ENCODE peak calls at places on chromosomes 11 and 22, in ten cellular contexts. One of them, this sample, is unnamed.

GRCh38 chr11:19919050-19919561 is 206.5 kb downstream of the NAV2 start:
- DNase-seq in NCI-H460: no peak
- DNase-seq in HFFc6: peak
- DNase-seq in stimulated activated CD8-positive, alpha-beta memory T cell treated with anti-CD3 and anti-CD28 coated beads, Interleukin-15, amount 100 ng/mL, for 24 hours: no peak
- DNase-seq in NCI-H2029: peak
- DNase-seq in stimulated activated naive CD4-positive, alpha-beta T cell treated with Interleukin-2 at 50 U/mL for 16 hours: no peak
- DNase-seq in brain microvascular endothelial cell: peak
- DNase-seq in activated CD8-positive, alpha-beta memory T cell treated with anti-CD3 and anti-CD28 coated beads for 48 hours: no peak
- DNase-seq in mammary epithelial cell: peak
- DNase-seq in amniotic stem cell: peak
- DNase-seq in this sample: peak

GRCh38 chr22:49934891-49935557 is 16.6 kb downstream of the CRELD2 start:
- DNase-seq in amniotic stem cell: no peak
- DNase-seq in NCI-H460: peak
- DNase-seq in brain microvascular endothelial cell: no peak
- DNase-seq in HFFc6: no peak
- DNase-seq in stimulated activated CD8-positive, alpha-beta memory T cell treated with anti-CD3 and anti-CD28 coated beads, Interleukin-15, amount 100 ng/mL, for 24 hours: peak
- DNase-seq in NCI-H2029: no peak
- DNase-seq in activated CD8-positive, alpha-beta memory T cell treated with anti-CD3 and anti-CD28 coated beads for 48 hours: peak
- DNase-seq in stimulated activated naive CD4-positive, alpha-beta T cell treated with Interleukin-2 at 50 U/mL for 16 hours: peak
- DNase-seq in mammary epithelial cell: no peak
- DNase-seq in this sample: no peak

GRCh38 chr11:121416909-121417567 is 35.1 kb upstream of the SORL1 start:
- DNase-seq in NCI-H460: no peak
- DNase-seq in NCI-H2029: no peak
- DNase-seq in HFFc6: peak
- DNase-seq in activated CD8-positive, alpha-beta memory T cell treated with anti-CD3 and anti-CD28 coated beads for 48 hours: no peak
- DNase-seq in mammary epithelial cell: peak
- DNase-seq in stimulated activated CD8-positive, alpha-beta memory T cell treated with anti-CD3 and anti-CD28 coated beads, Interleukin-15, amount 100 ng/mL, for 24 hours: no peak
- DNase-seq in amniotic stem cell: no peak
- DNase-seq in stimulated activated naive CD4-positive, alpha-beta T cell treated with Interleukin-2 at 50 U/mL for 16 hours: peak
- DNase-seq in brain microvascular endothelial cell: peak
- DNase-seq in this sample: no peak

GRCh38 chr11:297666-298405 is 1.5 kb downstream of the IFITM5 start:
- DNase-seq in activated CD8-positive, alpha-beta memory T cell treated with anti-CD3 and anti-CD28 coated beads for 48 hours: no peak
- DNase-seq in mammary epithelial cell: no peak
- DNase-seq in amniotic stem cell: no peak
- DNase-seq in stimulated activated naive CD4-positive, alpha-beta T cell treated with Interleukin-2 at 50 U/mL for 16 hours: peak
- DNase-seq in stimulated activated CD8-positive, alpha-beta memory T cell treated with anti-CD3 and anti-CD28 coated beads, Interleukin-15, amount 100 ng/mL, for 24 hours: no peak
- DNase-seq in HFFc6: no peak
- DNase-seq in NCI-H460: no peak
- DNase-seq in NCI-H2029: no peak
- DNase-seq in brain microvascular endothelial cell: no peak
- DNase-seq in this sample: no peak

GRCh38 chr22:34917239-34917638 is 148.7 kb upstream of the ISX start:
- DNase-seq in stimulated activated CD8-positive, alpha-beta memory T cell treated with anti-CD3 and anti-CD28 coated beads, Interleukin-15, amount 100 ng/mL, for 24 hours: no peak
- DNase-seq in mammary epithelial cell: no peak
- DNase-seq in activated CD8-positive, alpha-beta memory T cell treated with anti-CD3 and anti-CD28 coated beads for 48 hours: no peak
- DNase-seq in NCI-H460: no peak
- DNase-seq in HFFc6: no peak
- DNase-seq in amniotic stem cell: no peak
- DNase-seq in stimulated activated naive CD4-positive, alpha-beta T cell treated with Interleukin-2 at 50 U/mL for 16 hours: no peak
- DNase-seq in NCI-H2029: no peak
- DNase-seq in brain microvascular endothelial cell: no peak
- DNase-seq in this sample: no peak

GRCh38 chr11:111148953-111149352 is 96.6 kb upstream of the POU2AF2 start:
- DNase-seq in NCI-H2029: no peak
- DNase-seq in mammary epithelial cell: no peak
- DNase-seq in brain microvascular endothelial cell: no peak
- DNase-seq in HFFc6: no peak
- DNase-seq in stimulated activated CD8-positive, alpha-beta memory T cell treated with anti-CD3 and anti-CD28 coated beads, Interleukin-15, amount 100 ng/mL, for 24 hours: no peak
- DNase-seq in NCI-H460: no peak
- DNase-seq in activated CD8-positive, alpha-beta memory T cell treated with anti-CD3 and anti-CD28 coated beads for 48 hours: no peak
- DNase-seq in amniotic stem cell: no peak
- DNase-seq in stimulated activated naive CD4-positive, alpha-beta T cell treated with Interleukin-2 at 50 U/mL for 16 hours: no peak
- DNase-seq in this sample: no peak

GRCh38 chr11:120969993-120970392 is 53.9 kb upstream of the TBCEL start:
- DNase-seq in NCI-H460: no peak
- DNase-seq in stimulated activated CD8-positive, alpha-beta memory T cell treated with anti-CD3 and anti-CD28 coated beads, Interleukin-15, amount 100 ng/mL, for 24 hours: no peak
- DNase-seq in brain microvascular endothelial cell: peak
- DNase-seq in amniotic stem cell: no peak
- DNase-seq in HFFc6: no peak
- DNase-seq in activated CD8-positive, alpha-beta memory T cell treated with anti-CD3 and anti-CD28 coated beads for 48 hours: no peak
- DNase-seq in mammary epithelial cell: no peak
- DNase-seq in NCI-H2029: no peak
- DNase-seq in stimulated activated naive CD4-positive, alpha-beta T cell treated with Interleukin-2 at 50 U/mL for 16 hours: no peak
- DNase-seq in this sample: peak

GRCh38 chr11:131275580-131275979 is 94.8 kb upstream of the NTM start:
- DNase-seq in mammary epithelial cell: no peak
- DNase-seq in amniotic stem cell: no peak
- DNase-seq in HFFc6: no peak
- DNase-seq in stimulated activated CD8-positive, alpha-beta memory T cell treated with anti-CD3 and anti-CD28 coated beads, Interleukin-15, amount 100 ng/mL, for 24 hours: no peak
- DNase-seq in brain microvascular endothelial cell: no peak
- DNase-seq in stimulated activated naive CD4-positive, alpha-beta T cell treated with Interleukin-2 at 50 U/mL for 16 hours: no peak
- DNase-seq in activated CD8-positive, alpha-beta memory T cell treated with anti-CD3 and anti-CD28 coated beads for 48 hours: no peak
- DNase-seq in NCI-H460: no peak
- DNase-seq in NCI-H2029: no peak
- DNase-seq in this sample: no peak

GRCh38 chr11:117511483-117511934 is 183.9 kb downstream of the CEP164 start:
- DNase-seq in activated CD8-positive, alpha-beta memory T cell treated with anti-CD3 and anti-CD28 coated beads for 48 hours: no peak
- DNase-seq in stimulated activated naive CD4-positive, alpha-beta T cell treated with Interleukin-2 at 50 U/mL for 16 hours: no peak
- DNase-seq in amniotic stem cell: no peak
- DNase-seq in brain microvascular endothelial cell: no peak
- DNase-seq in HFFc6: no peak
- DNase-seq in mammary epithelial cell: no peak
- DNase-seq in NCI-H2029: no peak
- DNase-seq in NCI-H460: no peak
- DNase-seq in stimulated activated CD8-positive, alpha-beta memory T cell treated with anti-CD3 and anti-CD28 coated beads, Interleukin-15, amount 100 ng/mL, for 24 hours: no peak
- DNase-seq in this sample: no peak

GRCh38 chr11:128521697-128522062 is 65.7 kb downstream of the ETS1 start:
- DNase-seq in NCI-H2029: no peak
- DNase-seq in HFFc6: no peak
- DNase-seq in brain microvascular endothelial cell: no peak
- DNase-seq in activated CD8-positive, alpha-beta memory T cell treated with anti-CD3 and anti-CD28 coated beads for 48 hours: no peak
- DNase-seq in amniotic stem cell: no peak
- DNase-seq in mammary epithelial cell: no peak
- DNase-seq in NCI-H460: no peak
- DNase-seq in stimulated activated CD8-positive, alpha-beta memory T cell treated with anti-CD3 and anti-CD28 coated beads, Interleukin-15, amount 100 ng/mL, for 24 hours: no peak
- DNase-seq in stimulated activated naive CD4-positive, alpha-beta T cell treated with Interleukin-2 at 50 U/mL for 16 hours: no peak
- DNase-seq in this sample: no peak

GRCh38 chr11:6544921-6545850 is 48.1 kb downstream of the DNHD1 start:
- DNase-seq in HFFc6: no peak
- DNase-seq in activated CD8-positive, alpha-beta memory T cell treated with anti-CD3 and anti-CD28 coated beads for 48 hours: no peak
- DNase-seq in stimulated activated naive CD4-positive, alpha-beta T cell treated with Interleukin-2 at 50 U/mL for 16 hours: no peak
- DNase-seq in brain microvascular endothelial cell: no peak
- DNase-seq in amniotic stem cell: no peak
- DNase-seq in NCI-H460: no peak
- DNase-seq in NCI-H2029: no peak
- DNase-seq in stimulated activated CD8-positive, alpha-beta memory T cell treated with anti-CD3 and anti-CD28 coated beads, Interleukin-15, amount 100 ng/mL, for 24 hours: no peak
- DNase-seq in mammary epithelial cell: no peak
- DNase-seq in this sample: no peak

GRCh38 chr22:39932918-39933649 is 27.1 kb upstream of the TMA7B start:
- DNase-seq in stimulated activated CD8-positive, alpha-beta memory T cell treated with anti-CD3 and anti-CD28 coated beads, Interleukin-15, amount 100 ng/mL, for 24 hours: no peak
- DNase-seq in mammary epithelial cell: no peak
- DNase-seq in HFFc6: peak
- DNase-seq in amniotic stem cell: no peak
- DNase-seq in stimulated activated naive CD4-positive, alpha-beta T cell treated with Interleukin-2 at 50 U/mL for 16 hours: peak
- DNase-seq in NCI-H2029: no peak
- DNase-seq in brain microvascular endothelial cell: no peak
- DNase-seq in activated CD8-positive, alpha-beta memory T cell treated with anti-CD3 and anti-CD28 coated beads for 48 hours: no peak
- DNase-seq in NCI-H460: peak
- DNase-seq in this sample: peak

GRCh38 chr22:24554316-24555159 is at the start of gene GUCD1:
- DNase-seq in HFFc6: peak
- DNase-seq in stimulated activated CD8-positive, alpha-beta memory T cell treated with anti-CD3 and anti-CD28 coated beads, Interleukin-15, amount 100 ng/mL, for 24 hours: no peak
- DNase-seq in brain microvascular endothelial cell: peak
- DNase-seq in stimulated activated naive CD4-positive, alpha-beta T cell treated with Interleukin-2 at 50 U/mL for 16 hours: no peak
- DNase-seq in NCI-H460: no peak
- DNase-seq in NCI-H2029: no peak
- DNase-seq in activated CD8-positive, alpha-beta memory T cell treated with anti-CD3 and anti-CD28 coated beads for 48 hours: peak
- DNase-seq in amniotic stem cell: no peak
- DNase-seq in mammary epithelial cell: peak
- DNase-seq in this sample: no peak

GRCh38 chr11:109547356-109548027 is 125.5 kb downstream of the C11orf87 start:
- DNase-seq in activated CD8-positive, alpha-beta memory T cell treated with anti-CD3 and anti-CD28 coated beads for 48 hours: no peak
- DNase-seq in mammary epithelial cell: peak
- DNase-seq in amniotic stem cell: no peak
- DNase-seq in NCI-H2029: no peak
- DNase-seq in stimulated activated CD8-positive, alpha-beta memory T cell treated with anti-CD3 and anti-CD28 coated beads, Interleukin-15, amount 100 ng/mL, for 24 hours: no peak
- DNase-seq in brain microvascular endothelial cell: peak
- DNase-seq in stimulated activated naive CD4-positive, alpha-beta T cell treated with Interleukin-2 at 50 U/mL for 16 hours: no peak
- DNase-seq in HFFc6: peak
- DNase-seq in NCI-H460: peak
- DNase-seq in this sample: no peak

GRCh38 chr11:122202951-122203456 is 87.0 kb upstream of the BLID start:
- DNase-seq in NCI-H2029: no peak
- DNase-seq in stimulated activated CD8-positive, alpha-beta memory T cell treated with anti-CD3 and anti-CD28 coated beads, Interleukin-15, amount 100 ng/mL, for 24 hours: peak
- DNase-seq in NCI-H460: peak
- DNase-seq in activated CD8-positive, alpha-beta memory T cell treated with anti-CD3 and anti-CD28 coated beads for 48 hours: peak
- DNase-seq in amniotic stem cell: no peak
- DNase-seq in brain microvascular endothelial cell: peak
- DNase-seq in mammary epithelial cell: peak
- DNase-seq in HFFc6: peak
- DNase-seq in stimulated activated naive CD4-positive, alpha-beta T cell treated with Interleukin-2 at 50 U/mL for 16 hours: peak
- DNase-seq in this sample: peak

GRCh38 chr22:21568207-21569075 is 927 bp downstream of the UBE2L3 start:
- DNase-seq in NCI-H2029: no peak
- DNase-seq in brain microvascular endothelial cell: no peak
- DNase-seq in stimulated activated naive CD4-positive, alpha-beta T cell treated with Interleukin-2 at 50 U/mL for 16 hours: peak
- DNase-seq in NCI-H460: no peak
- DNase-seq in stimulated activated CD8-positive, alpha-beta memory T cell treated with anti-CD3 and anti-CD28 coated beads, Interleukin-15, amount 100 ng/mL, for 24 hours: no peak
- DNase-seq in HFFc6: no peak
- DNase-seq in mammary epithelial cell: no peak
- DNase-seq in activated CD8-positive, alpha-beta memory T cell treated with anti-CD3 and anti-CD28 coated beads for 48 hours: no peak
- DNase-seq in amniotic stem cell: no peak
- DNase-seq in this sample: no peak

GRCh38 chr11:120863359-120863758 is 160.5 kb upstream of the TBCEL start:
- DNase-seq in NCI-H460: no peak
- DNase-seq in activated CD8-positive, alpha-beta memory T cell treated with anti-CD3 and anti-CD28 coated beads for 48 hours: no peak
- DNase-seq in HFFc6: peak
- DNase-seq in NCI-H2029: no peak
- DNase-seq in stimulated activated CD8-positive, alpha-beta memory T cell treated with anti-CD3 and anti-CD28 coated beads, Interleukin-15, amount 100 ng/mL, for 24 hours: no peak
- DNase-seq in amniotic stem cell: no peak
- DNase-seq in stimulated activated naive CD4-positive, alpha-beta T cell treated with Interleukin-2 at 50 U/mL for 16 hours: no peak
- DNase-seq in mammary epithelial cell: peak
- DNase-seq in brain microvascular endothelial cell: peak
- DNase-seq in this sample: no peak

GRCh38 chr11:68213135-68213515 is at the start of gene KMT5B:
- DNase-seq in stimulated activated CD8-positive, alpha-beta memory T cell treated with anti-CD3 and anti-CD28 coated beads, Interleukin-15, amount 100 ng/mL, for 24 hours: peak
- DNase-seq in activated CD8-positive, alpha-beta memory T cell treated with anti-CD3 and anti-CD28 coated beads for 48 hours: peak
- DNase-seq in mammary epithelial cell: no peak
- DNase-seq in amniotic stem cell: peak
- DNase-seq in NCI-H2029: no peak
- DNase-seq in HFFc6: no peak
- DNase-seq in stimulated activated naive CD4-positive, alpha-beta T cell treated with Interleukin-2 at 50 U/mL for 16 hours: peak
- DNase-seq in brain microvascular endothelial cell: peak
- DNase-seq in NCI-H460: no peak
- DNase-seq in this sample: no peak

GRCh38 chr11:93484716-93485115 is 58.5 kb downstream of the SMCO4 start:
- DNase-seq in NCI-H460: no peak
- DNase-seq in HFFc6: no peak
- DNase-seq in amniotic stem cell: no peak
- DNase-seq in stimulated activated CD8-positive, alpha-beta memory T cell treated with anti-CD3 and anti-CD28 coated beads, Interleukin-15, amount 100 ng/mL, for 24 hours: no peak
- DNase-seq in stimulated activated naive CD4-positive, alpha-beta T cell treated with Interleukin-2 at 50 U/mL for 16 hours: no peak
- DNase-seq in mammary epithelial cell: no peak
- DNase-seq in activated CD8-positive, alpha-beta memory T cell treated with anti-CD3 and anti-CD28 coated beads for 48 hours: no peak
- DNase-seq in brain microvascular endothelial cell: no peak
- DNase-seq in NCI-H2029: no peak
- DNase-seq in this sample: no peak

GRCh38 chr11:22991196-22991595 is 130.9 kb upstream of the CCDC179 start:
- DNase-seq in NCI-H460: no peak
- DNase-seq in brain microvascular endothelial cell: no peak
- DNase-seq in mammary epithelial cell: no peak
- DNase-seq in activated CD8-positive, alpha-beta memory T cell treated with anti-CD3 and anti-CD28 coated beads for 48 hours: no peak
- DNase-seq in stimulated activated CD8-positive, alpha-beta memory T cell treated with anti-CD3 and anti-CD28 coated beads, Interleukin-15, amount 100 ng/mL, for 24 hours: no peak
- DNase-seq in HFFc6: no peak
- DNase-seq in NCI-H2029: no peak
- DNase-seq in stimulated activated naive CD4-positive, alpha-beta T cell treated with Interleukin-2 at 50 U/mL for 16 hours: no peak
- DNase-seq in amniotic stem cell: no peak
- DNase-seq in this sample: no peak

GRCh38 chr11:5380740-5381342 is 2.8 kb upstream of the OR51M1 start:
- DNase-seq in activated CD8-positive, alpha-beta memory T cell treated with anti-CD3 and anti-CD28 coated beads for 48 hours: peak
- DNase-seq in NCI-H460: peak
- DNase-seq in mammary epithelial cell: peak
- DNase-seq in stimulated activated naive CD4-positive, alpha-beta T cell treated with Interleukin-2 at 50 U/mL for 16 hours: no peak
- DNase-seq in stimulated activated CD8-positive, alpha-beta memory T cell treated with anti-CD3 and anti-CD28 coated beads, Interleukin-15, amount 100 ng/mL, for 24 hours: no peak
- DNase-seq in amniotic stem cell: peak
- DNase-seq in HFFc6: peak
- DNase-seq in brain microvascular endothelial cell: peak
- DNase-seq in NCI-H2029: peak
- DNase-seq in this sample: peak

GRCh38 chr11:91158901-91159537 is 936.2 kb upstream of the CHORDC1 start:
- DNase-seq in stimulated activated CD8-positive, alpha-beta memory T cell treated with anti-CD3 and anti-CD28 coated beads, Interleukin-15, amount 100 ng/mL, for 24 hours: no peak
- DNase-seq in NCI-H2029: no peak
- DNase-seq in mammary epithelial cell: peak
- DNase-seq in HFFc6: no peak
- DNase-seq in NCI-H460: no peak
- DNase-seq in amniotic stem cell: no peak
- DNase-seq in activated CD8-positive, alpha-beta memory T cell treated with anti-CD3 and anti-CD28 coated beads for 48 hours: no peak
- DNase-seq in brain microvascular endothelial cell: no peak
- DNase-seq in stimulated activated naive CD4-positive, alpha-beta T cell treated with Interleukin-2 at 50 U/mL for 16 hours: no peak
- DNase-seq in this sample: no peak

GRCh38 chr22:30425616-30426394 is at the start of gene MTFP1:
- DNase-seq in mammary epithelial cell: peak
- DNase-seq in NCI-H460: no peak
- DNase-seq in amniotic stem cell: no peak
- DNase-seq in stimulated activated CD8-positive, alpha-beta memory T cell treated with anti-CD3 and anti-CD28 coated beads, Interleukin-15, amount 100 ng/mL, for 24 hours: no peak
- DNase-seq in activated CD8-positive, alpha-beta memory T cell treated with anti-CD3 and anti-CD28 coated beads for 48 hours: peak
- DNase-seq in stimulated activated naive CD4-positive, alpha-beta T cell treated with Interleukin-2 at 50 U/mL for 16 hours: peak
- DNase-seq in HFFc6: peak
- DNase-seq in brain microvascular endothelial cell: peak
- DNase-seq in NCI-H2029: peak
- DNase-seq in this sample: peak